ENCODE peak calls at places on chromosomes 4 and X, in four cellular contexts. E is small intestine, N is pancreas, B is GM23248. S is an unnamed sample.
A peak's percentile ranks its signal among the peaks of the same experiment; 100 is the strongest.

GRCh38 chr4:186203391-186203802 is 12.0 kb downstream of the CYP4V2 start:
- DNase-seq in N (no peak), B (no peak), E (no peak), S (no peak)

GRCh38 chr4:53840643-53841042 is 223.8 kb downstream of the CHIC2 start:
- DNase-seq in E (no peak), B (no peak), N (no peak), S (no peak)

GRCh38 chrX:79366888-79367749 is at the start of gene ITM2A:
- DNase-seq in N (peak; percentile 3), E (peak; percentile 18), B (no peak), S (peak; percentile 82)

GRCh38 chr4:142557220-142557801 is 288.8 kb downstream of the INPP4B start:
- DNase-seq in E (no peak), N (no peak), B (no peak), S (no peak)

GRCh38 chr4:104493071-104493831 is 1.4 kb downstream of the CXXC4 start:
- DNase-seq in B (no peak), N (no peak), E (no peak), S (no peak)

GRCh38 chr4:165207431-165208321 is at the start of gene KLHL2:
- DNase-seq in B (peak; percentile 84), E (peak; percentile 75), N (peak; percentile 78), S (peak; percentile 94)

GRCh38 chrX:119067023-119067739 is 5.6 kb upstream of the CT47C1 start:
- DNase-seq in B (peak; percentile 80), N (peak; percentile 21), E (peak; percentile 49), S (peak; percentile 52)

GRCh38 chr4:74539043-74539790 is 94.3 kb downstream of the AREG start:
- DNase-seq in E (peak; percentile 82), N (no peak), B (peak; percentile 52), S (no peak)

GRCh38 chr4:139763205-139763604 is 97.6 kb downstream of the MGST2 start:
- DNase-seq in N (no peak), E (no peak), B (no peak), S (no peak)

GRCh38 chrX:37722595-37722994 is 37.0 kb downstream of the XK start:
- DNase-seq in N (no peak), B (no peak), E (no peak), S (no peak)

GRCh38 chr4:98793658-98794057 is 135.2 kb upstream of the TSPAN5 start:
- DNase-seq in E (no peak), B (no peak), N (no peak), S (no peak)

GRCh38 chr4:149914521-149915115 is 99.0 kb upstream of the IQCM start:
- DNase-seq in E (peak; percentile 7), N (no peak), B (peak; percentile 73), S (no peak)

GRCh38 chrX:1086444-1087409 is 125.7 kb downstream of the CRLF2 start:
- DNase-seq in B (no peak), E (no peak), N (no peak), S (no peak)

GRCh38 chr4:80237992-80238391 is 28.5 kb upstream of the FGF5 start:
- DNase-seq in E (no peak), N (no peak), B (peak; percentile 96), S (no peak)

GRCh38 chr4:125010776-125011503 is 298.4 kb upstream of the ANKRD50 start:
- DNase-seq in N (no peak), B (no peak), E (no peak), S (no peak)

GRCh38 chr4:72828864-72829263 is 240.7 kb downstream of the COX18 start:
- DNase-seq in E (no peak), B (no peak), N (no peak), S (no peak)

GRCh38 chrX:10903518-10903917 is 207.6 kb upstream of the HCCS start:
- DNase-seq in B (no peak), N (no peak), E (no peak), S (no peak)

GRCh38 chr4:79338148-79338547 is 12.3 kb upstream of the NAA11 start:
- DNase-seq in N (no peak), E (no peak), B (no peak), S (no peak)

GRCh38 chrX:151180400-151180799 is 4.0 kb downstream of the GPR50 start:
- DNase-seq in B (no peak), N (no peak), E (no peak), S (no peak)

GRCh38 chr4:25065901-25066610 is 35.3 kb upstream of the LGI2 start:
- DNase-seq in N (no peak), B (no peak), E (no peak), S (no peak)

GRCh38 chrX:1242901-1243402 is 25.7 kb upstream of the CSF2RA start:
- DNase-seq in E (no peak), N (no peak), B (no peak), S (no peak)

GRCh38 chrX:154074199-154074598 is 23.3 kb downstream of the MECP2 start:
- DNase-seq in N (no peak), B (peak; percentile 71), E (no peak), S (no peak)

GRCh38 chr4:71287305-71287704 is 51.5 kb upstream of the SLC4A4 start:
- DNase-seq in E (no peak), N (no peak), B (peak; percentile 49), S (no peak)

GRCh38 chrX:108091266-108091877 is at the start of the genes ATG4A and PSMD10:
- DNase-seq in E (peak; percentile 96), N (peak; percentile 91), B (peak; percentile 96), S (peak; percentile 96)

GRCh38 chr4:47786958-47787370 is 50.9 kb downstream of the CORIN start:
- DNase-seq in N (no peak), E (no peak), B (no peak), S (no peak)

GRCh38 chr4:170465434-170465833 is 375.7 kb upstream of the AADAT start:
- DNase-seq in N (no peak), E (no peak), B (no peak), S (no peak)

GRCh38 chr4:24805036-24805435 is 9.7 kb downstream of the SOD3 start:
- DNase-seq in N (no peak), B (no peak), E (no peak), S (no peak)

GRCh38 chrX:72105436-72105835 is 26.3 kb downstream of the RTL5 start:
- DNase-seq in B (no peak), E (no peak), N (no peak), S (no peak)

GRCh38 chr4:185761352-185762235 is 50.4 kb downstream of the SORBS2 start:
- DNase-seq in N (no peak), B (peak; percentile 37), E (no peak), S (no peak)

GRCh38 chr4:5399790-5400421 is 308.5 kb downstream of the EVC2 start:
- DNase-seq in B (peak; percentile 59), N (no peak), E (peak; percentile 7), S (no peak)

GRCh38 chrX:118349188-118349587 is 3.3 kb downstream of the WDR44 start:
- DNase-seq in E (no peak), B (no peak), N (no peak), S (no peak)

GRCh38 chrX:150032742-150033141 is 94.5 kb upstream of the EOLA2 start:
- DNase-seq in N (no peak), B (peak; percentile 87), E (peak; percentile 55), S (no peak)

GRCh38 chr4:85807247-85807915 is 332.4 kb downstream of the ARHGAP24 start:
- DNase-seq in B (peak; percentile 80), N (no peak), E (no peak), S (peak; percentile 65)

GRCh38 chr4:88937081-88937480 is 119.9 kb downstream of the FAM13A start:
- DNase-seq in N (no peak), B (peak; percentile 14), E (no peak), S (no peak)

DNA sequence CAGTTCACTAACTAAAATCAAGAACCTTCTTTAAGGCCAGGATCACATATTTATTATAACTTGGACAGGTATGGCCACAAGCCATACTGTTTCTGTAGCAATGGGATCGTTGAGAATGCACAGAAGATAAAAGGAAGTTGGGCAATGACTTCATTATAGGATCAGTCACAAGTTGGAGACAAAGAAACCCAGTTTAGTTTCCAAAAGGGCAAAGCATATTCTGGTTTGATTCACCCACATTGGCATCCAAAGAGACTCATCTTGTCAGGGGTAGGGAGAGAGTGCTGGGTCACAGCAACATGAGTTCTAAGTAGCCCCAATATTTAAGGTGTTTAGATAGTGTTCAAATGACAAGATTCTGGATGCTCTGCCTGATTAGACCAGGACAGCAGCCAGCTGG is 317.1 kb upstream of the GALNT7 start:
- DNase-seq in N (no peak), E (no peak), B (peak; percentile 58), S (no peak)
- H3K4me1 ChIP-seq in N (no peaks in the 10 kb centered on the region), E (no peaks in the 10 kb centered on the region), B (peaks cover 15% of the 10 kb centered on the region), S (no peaks in the 10 kb centered on the region)

DNA sequence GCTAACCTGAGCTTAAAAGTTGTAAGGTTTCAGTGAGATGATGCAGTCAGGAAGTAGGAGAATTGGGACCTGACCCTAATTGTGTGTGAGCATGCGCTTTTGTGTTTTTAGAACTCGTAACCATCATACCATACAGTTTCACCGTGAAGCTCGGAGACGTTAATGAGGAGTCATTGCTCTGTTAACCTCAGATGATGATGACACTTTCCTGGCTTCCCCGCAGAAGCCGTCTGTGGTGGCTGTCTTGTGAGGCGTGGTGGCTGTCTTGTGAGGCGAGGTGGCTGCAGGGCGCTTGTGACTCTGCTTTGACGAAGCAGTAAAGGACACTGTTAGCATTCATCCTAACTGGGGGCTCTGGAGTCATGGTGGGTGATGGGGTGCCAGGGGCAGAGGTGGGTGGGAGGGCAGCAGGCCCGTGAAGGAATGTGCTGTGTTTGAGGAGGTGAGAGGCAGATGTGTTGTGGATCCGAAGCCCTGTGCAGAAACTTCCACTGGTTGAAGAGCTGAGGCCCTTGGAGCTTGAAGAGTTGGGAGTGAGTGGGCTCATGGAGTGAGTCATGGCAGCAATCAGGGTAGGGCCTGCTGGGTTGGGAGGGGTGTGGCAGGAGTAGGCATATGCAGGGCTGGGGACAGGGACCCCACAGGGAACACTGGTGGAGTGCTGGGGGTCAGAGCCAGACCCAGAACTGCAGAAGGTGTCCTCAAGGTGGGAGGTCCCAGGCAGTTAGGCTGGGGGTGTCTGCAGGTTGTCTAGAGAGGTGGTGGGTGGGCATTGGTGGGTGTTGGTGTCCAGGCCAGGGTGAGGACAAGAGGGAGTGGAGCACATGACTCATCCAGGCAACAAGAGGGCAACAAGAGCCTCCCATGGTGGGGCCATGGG is 57.4 kb downstream of the NSD2 start:
- DNase-seq in B (peak; percentile 14), E (no peak), N (no peak), S (no peak)
- H3K27ac ChIP-seq in B (no peak overlapping the region), E (no peak overlapping the region), N (no peak overlapping the region), S (no peak overlapping the region)

GRCh38 chrX:48076343-48076742 is 4.9 kb upstream of the ZNF630 start:
- DNase-seq in B (no peak), E (no peak), N (no peak), S (no peak)

GRCh38 chrX:48071064-48071985 is at the start of gene ZNF630:
- DNase-seq in E (peak; percentile 89), B (peak; percentile 49), N (peak; percentile 80), S (peak; percentile 91)

GRCh38 chrX:48068096-48068887 is 3.1 kb downstream of the ZNF630 start:
- DNase-seq in B (no peak), N (no peak), E (no peak), S (no peak)

DNA sequence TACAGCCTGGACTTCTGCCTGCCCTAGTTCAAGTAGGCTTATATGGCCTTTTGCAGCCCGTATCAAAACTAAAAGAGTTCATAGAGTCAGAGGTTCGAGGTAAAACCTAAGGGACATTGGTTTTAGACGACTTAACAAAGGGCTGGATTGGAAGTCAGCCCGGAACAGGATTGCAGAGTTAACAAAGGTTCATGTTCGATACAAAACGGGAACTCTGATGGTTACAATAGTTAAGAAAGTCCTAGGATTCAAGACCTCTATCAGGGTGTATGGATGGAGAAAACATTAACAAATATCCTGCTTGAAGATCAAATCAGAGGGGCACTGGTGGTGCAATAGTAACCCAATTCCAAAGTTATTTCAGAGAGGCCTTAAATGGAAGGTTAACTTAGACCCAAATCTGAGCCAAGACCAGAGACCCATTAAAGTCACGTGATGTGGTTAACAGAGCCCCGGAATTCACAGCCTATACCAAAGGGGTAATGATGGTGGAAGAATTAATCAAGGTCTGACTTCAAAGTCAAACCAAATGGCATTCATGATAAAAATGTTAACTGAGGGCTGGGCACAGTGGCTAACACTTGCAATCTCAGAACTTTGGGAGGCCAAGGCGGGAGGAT is 656 bp upstream of the ZNF630 start:
- DNase-seq in E (no peak), N (no peak), B (no peak), S (no peak)
- H3K4me3 ChIP-seq in E (peak overlapping the region; percentile 46), N (no peak overlapping the region), B (peak overlapping the region; percentile 84), S (peak overlapping the region; percentile 76)

GRCh38 chr4:2480649-2481048 is 11.7 kb downstream of the RNF4 start:
- DNase-seq in N (no peak), E (peak; percentile 75), B (no peak), S (no peak)
- H3K4me1 ChIP-seq in N (peaks cover 41% of the 10 kb centered on the region), E (peaks cover 40% of the 10 kb centered on the region), B (peaks cover 41% of the 10 kb centered on the region), S (peaks cover 39% of the 10 kb centered on the region)

S was measured in right cardiac atrium.